ENCODE peak calls at places on chromosomes 7 and 10, in ten cellular contexts. T, K, U, F, Z, H, M, X, V and E are unnamed samples.

GRCh38 chr10:50216894-50217293 is 34.4 kb downstream of the ASAH2 start:
- DNase-seq in H (no peak), K (no peak), U (peak), T (no peak), F (no peak), V (no peak), X (no peak), M (no peak), Z (no peak), E (no peak)

GRCh38 chr7:121202834-121203233 is 126.0 kb upstream of the WNT16 start:
- DNase-seq in T (no peak), X (no peak), M (no peak), U (no peak), F (no peak), K (no peak), H (no peak), V (no peak), Z (no peak), E (no peak)

GRCh38 chr10:6033954-6034353 is 28.2 kb downstream of the IL2RA start:
- DNase-seq in Z (no peak), F (peak), X (peak), T (no peak), H (no peak), K (no peak), V (no peak), U (no peak), M (no peak), E (no peak)

GRCh38 chr7:2281556-2281955 is 32.7 kb downstream of the SNX8 start:
- DNase-seq in V (no peak), H (no peak), F (peak), M (no peak), U (no peak), K (no peak), T (no peak), Z (no peak), X (no peak), E (no peak)

GRCh38 chr7:1810521-1810920 is 140.4 kb downstream of the ELFN1 start:
- DNase-seq in X (no peak), Z (no peak), K (no peak), F (peak), V (no peak), U (no peak), T (no peak), M (no peak), H (no peak), E (peak)

GRCh38 chr10:79242620-79243152 is 104.6 kb upstream of the PPIF start:
- DNase-seq in F (peak), V (no peak), K (peak), U (peak), H (no peak), Z (peak), T (peak), M (peak), X (peak), E (no peak)

GRCh38 chr7:140668641-140669040 is 4.1 kb upstream of the ADCK2 start:
- DNase-seq in V (no peak), H (no peak), K (no peak), Z (no peak), U (no peak), M (no peak), F (no peak), T (no peak), X (no peak), E (no peak)

GRCh38 chr10:125407000-125407502 is 246.7 kb upstream of the CTBP2 start:
- DNase-seq in U (peak), F (no peak), K (no peak), H (no peak), V (peak), M (no peak), Z (no peak), X (no peak), T (no peak), E (no peak)